ENCODE peak calls at places on chromosomes 13 and 19, in nine cellular contexts. M is brain microvascular endothelial cell; C is WERI-Rb-1; H is body of pancreas; K is HCT116; R is left ventricle myocardium inferior; P is cardiac fibroblast; X is CD8-positive, alpha-beta T cell; G is dorsolateral prefrontal cortex. J is an unnamed sample.

GRCh38 chr19:47901370-47901769 is 15.3 kb upstream of the SULT2A1 start:
- DNase-seq in M (no peak), P (no peak), H (no peak), G (no peak), K (no peak), R (no peak), X (no peak), C (no peak), J (no peak)

GRCh38 chr19:53992815-53993214 is 1.4 kb downstream of the CACNG6 start:
- DNase-seq in K (no peak), M (no peak), G (no peak), C (no peak), P (no peak), X (no peak), R (no peak), H (no peak), J (no peak)

GRCh38 chr19:4556574-4557185 is 2.8 kb downstream of the SEMA6B start:
- DNase-seq in M (no peak), P (peak), K (peak), C (peak), X (no peak), R (no peak), H (no peak), G (no peak), J (no peak)

GRCh38 chr19:36256064-36256463 is 41.2 kb downstream of the ZNF146 start:
- DNase-seq in C (no peak), X (no peak), K (no peak), R (no peak), M (no peak), H (no peak), P (no peak), G (no peak), J (no peak)

GRCh38 chr19:34432797-34433196 is 4.6 kb downstream of the UBA2 start:
- DNase-seq in M (peak), P (peak), H (no peak), X (no peak), C (no peak), R (peak), K (no peak), G (no peak), J (peak)

GRCh38 chr13:55606045-55606665 is 1534.6 kb upstream of the PRR20A start:
- DNase-seq in K (no peak), P (no peak), H (no peak), G (no peak), R (no peak), M (no peak), C (no peak), X (no peak), J (no peak)

GRCh38 chr19:7637374-7638256 is 705 bp downstream of the STXBP2 start:
- DNase-seq in K (no peak), M (no peak), H (peak), P (peak), C (no peak), R (peak), G (no peak), X (no peak), J (no peak)

GRCh38 chr19:16462757-16463250 is 9.0 kb downstream of the EPS15L1 start:
- DNase-seq in K (no peak), G (no peak), M (no peak), P (no peak), X (no peak), H (no peak), R (peak), C (no peak), J (no peak)

GRCh38 chr19:11279505-11280236 is 16.3 kb upstream of the TSPAN16 start:
- DNase-seq in G (no peak), P (no peak), H (no peak), C (no peak), K (no peak), M (no peak), X (peak), R (no peak), J (no peak)

GRCh38 chr19:34351382-34351802 is 13.6 kb upstream of the GPI start:
- DNase-seq in H (peak), G (no peak), R (no peak), C (no peak), P (no peak), X (no peak), M (no peak), K (no peak), J (no peak)

GRCh38 chr19:21434967-21435544 is 38.1 kb downstream of the ZNF493 start:
- DNase-seq in M (no peak), P (no peak), R (no peak), X (no peak), H (no peak), G (no peak), C (no peak), K (no peak), J (no peak)

GRCh38 chr19:45670670-45671453 is 2.8 kb downstream of the GIPR start:
- DNase-seq in X (peak), H (peak), R (peak), M (peak), C (no peak), P (peak), K (peak), G (peak), J (no peak)

GRCh38 chr19:45117167-45117594 is 24.2 kb downstream of the PPP1R37 start:
- DNase-seq in R (no peak), X (no peak), G (no peak), K (no peak), H (no peak), C (peak), M (no peak), P (no peak), J (no peak)

GRCh38 chr19:55368701-55369563 is 1.3 kb downstream of the IL11 start:
- DNase-seq in X (no peak), G (no peak), R (no peak), M (peak), C (peak), K (no peak), H (no peak), P (peak), J (no peak)

GRCh38 chr19:55369651-55370304 is 485 bp downstream of the IL11 start:
- DNase-seq in X (peak), R (no peak), G (no peak), M (peak), C (peak), K (no peak), H (no peak), P (peak), J (no peak)

GRCh38 chr19:55372316-55373081 is 2.2 kb upstream of the IL11 start:
- DNase-seq in C (no peak), M (peak), H (no peak), G (no peak), X (peak), P (peak), R (no peak), K (no peak), J (no peak)

GRCh38 chr19:55368106-55368505 is 2.2 kb downstream of the IL11 start:
- DNase-seq in K (no peak), H (no peak), M (no peak), X (no peak), P (no peak), C (no peak), R (no peak), G (no peak), J (no peak)

GRCh38 chr19:55370305-55370988 is at the start of gene IL11:
- DNase-seq in G (no peak), C (no peak), H (no peak), M (peak), X (no peak), R (no peak), P (no peak), K (no peak), J (no peak)
- H3K4me3 ChIP-seq in G (no peak), C (peak), H (no peak), M (peak), X (no peak), R (peak), P (peak), K (peak), J (peak)

GRCh38 chr13:50387124-50387581 is 371.9 kb downstream of the KCNRG start:
- DNase-seq in R (peak), M (no peak), C (peak), P (no peak), X (peak), K (no peak), G (peak), H (peak), J (no peak)
- TF ChIP-seq CTCF in R (peak), M (peak), C (peak), P (peak), X (no peak), K (no peak), G (peak), H (peak), J (peak)

GRCh38 chr19:39263912-39264305 is 4.3 kb upstream of the IFNL2 start:
- DNase-seq in R (no peak), M (no peak), H (no peak), G (no peak), X (no peak), K (no peak), C (no peak), P (no peak), J (no peak)
- H3K4me3 ChIP-seq in R (no peak), M (no peak), H (no peak), G (no peak), X (no peak), K (no peak), C (no peak), P (no peak), J (no peak)

DNA sequence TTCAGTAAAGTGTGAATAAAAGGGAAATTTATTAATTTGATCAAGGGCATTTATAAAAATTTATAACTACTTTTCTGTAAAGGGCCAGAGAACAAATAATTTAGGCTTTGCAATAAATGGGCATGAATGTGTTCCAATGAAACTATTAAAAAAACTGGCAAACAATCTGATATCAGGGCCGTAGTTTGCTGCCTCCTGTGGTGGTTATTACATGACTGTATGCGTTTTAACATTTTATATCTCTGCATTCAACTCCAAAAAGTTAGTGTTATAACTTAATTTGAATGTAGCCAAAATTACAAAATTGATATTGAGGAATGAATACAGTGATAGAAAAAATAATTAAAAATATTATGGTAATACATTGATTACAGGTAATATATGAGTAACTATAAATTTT is 80.5 kb upstream of the POSTN start:
- DNase-seq in H (no peak), X (no peak), P (no peak), C (no peak), R (no peak), K (no peak), M (no peak), G (no peak), J (no peak)
- TF ChIP-seq CTCF in H (no peak), X (no peak), P (peak), C (no peak), R (no peak), K (no peak), M (peak), G (no peak), J (peak)

GRCh38 chr19:2192862-2193261 is 29.1 kb downstream of the DOT1L start:
- DNase-seq in G (no peak), P (no peak), C (no peak), R (no peak), M (no peak), K (no peak), H (no peak), X (no peak), J (no peak)

GRCh38 chr19:2189880-2190279 is 26.1 kb downstream of the DOT1L start:
- DNase-seq in G (no peak), R (no peak), H (no peak), M (no peak), X (no peak), K (no peak), P (no peak), C (no peak), J (no peak)

GRCh38 chr19:2193807-2194206 is 30.1 kb downstream of the DOT1L start:
- DNase-seq in M (no peak), K (no peak), X (no peak), C (no peak), P (no peak), H (no peak), G (no peak), R (no peak), J (no peak)

GRCh38 chr19:2190848-2191455 is 27.2 kb downstream of the DOT1L start:
- DNase-seq in M (no peak), G (no peak), C (no peak), H (no peak), R (no peak), P (no peak), K (no peak), X (no peak), J (no peak)

GRCh38 chr19:2191456-2191931 is 27.8 kb downstream of the DOT1L start:
- DNase-seq in R (no peak), M (no peak), X (no peak), C (no peak), K (no peak), G (no peak), H (no peak), P (no peak), J (no peak)
- H3K4me3 ChIP-seq in R (no peak), M (no peak), X (no peak), C (no peak), K (no peak), G (no peak), H (no peak), P (no peak), J (no peak)

GRCh38 chr19:1715540-1715939 is 37.8 kb upstream of the ONECUT3 start:
- DNase-seq in G (no peak), K (no peak), R (no peak), P (no peak), X (no peak), M (no peak), C (no peak), H (no peak), J (no peak)
- TF ChIP-seq CTCF in G (no peak), K (no peak), R (no peak), P (no peak), X (no peak), M (no peak), C (peak), H (no peak), J (no peak)

GRCh38 chr19:41198559-41198958 is 5.5 kb downstream of the CYP2S1 start:
- DNase-seq in K (no peak), C (no peak), P (no peak), H (no peak), X (no peak), G (no peak), R (no peak), M (no peak), J (no peak)

GRCh38 chr19:41192574-41193419 is at the start of gene CYP2S1:
- DNase-seq in P (no peak), G (no peak), C (no peak), X (no peak), R (no peak), K (peak), M (no peak), H (peak), J (peak)

GRCh38 chr19:41195675-41196497 is 2.9 kb downstream of the CYP2S1 start:
- DNase-seq in C (no peak), R (no peak), X (no peak), G (no peak), H (no peak), K (no peak), M (peak), P (no peak), J (no peak)

GRCh38 chr19:41193420-41194156 is 569 bp downstream of the CYP2S1 start:
- DNase-seq in K (no peak), X (no peak), R (no peak), C (no peak), H (no peak), M (no peak), G (no peak), P (no peak), J (no peak)

GRCh38 chr19:41194157-41194552 is 1.1 kb downstream of the CYP2S1 start:
- DNase-seq in G (no peak), C (no peak), X (no peak), R (no peak), H (no peak), M (no peak), K (no peak), P (no peak), J (no peak)
- H3K4me3 ChIP-seq in G (no peak), C (no peak), X (no peak), R (no peak), H (no peak), M (no peak), K (peak), P (no peak), J (no peak)

GRCh38 chr19:51772977-51773376 is 12.0 kb downstream of the FPR2 start:
- DNase-seq in M (no peak), P (no peak), G (no peak), X (no peak), H (no peak), C (peak), K (no peak), R (no peak), J (no peak)
- TF ChIP-seq CTCF in M (no peak), P (no peak), G (no peak), X (no peak), H (no peak), C (no peak), K (peak), R (no peak), J (no peak)